ENCODE peak calls at places on chromosomes 4 and X, in ten cellular contexts. One of them, this sample, is unnamed.

GRCh38 chr4:118905546-118905945 is 16.9 kb downstream of the SYNPO2 start:
- DNase-seq in GM19239: no peak
- DNase-seq in cardiac fibroblast: peak
- DNase-seq in NCI-H2081: no peak
- DNase-seq in thyroid gland: no peak
- DNase-seq in BE2C: peak
- DNase-seq in Right ventricle myocardium superior: no peak
- DNase-seq in sciatic nerve: no peak
- DNase-seq in ELF-1: no peak
- DNase-seq in HCEC 1CT: no peak
- DNase-seq in this sample: no peak

GRCh38 chr4:153520871-153521329 is 54.7 kb downstream of the TMEM131L start:
- DNase-seq in GM19239: no peak
- DNase-seq in cardiac fibroblast: no peak
- DNase-seq in NCI-H2081: no peak
- DNase-seq in thyroid gland: no peak
- DNase-seq in BE2C: no peak
- DNase-seq in Right ventricle myocardium superior: no peak
- DNase-seq in sciatic nerve: no peak
- DNase-seq in ELF-1: peak
- DNase-seq in HCEC 1CT: no peak
- DNase-seq in this sample: no peak

GRCh38 chr4:114860791-114861190 is 252.6 kb downstream of the NDST4 start:
- DNase-seq in GM19239: no peak
- DNase-seq in cardiac fibroblast: no peak
- DNase-seq in NCI-H2081: no peak
- DNase-seq in thyroid gland: no peak
- DNase-seq in BE2C: no peak
- DNase-seq in Right ventricle myocardium superior: no peak
- DNase-seq in sciatic nerve: no peak
- DNase-seq in ELF-1: no peak
- DNase-seq in HCEC 1CT: no peak
- DNase-seq in this sample: no peak

GRCh38 chrX:48458711-48459110 is 11.3 kb downstream of the SLC38A5 start:
- DNase-seq in GM19239: no peak
- DNase-seq in cardiac fibroblast: no peak
- DNase-seq in NCI-H2081: no peak
- DNase-seq in thyroid gland: no peak
- DNase-seq in BE2C: no peak
- DNase-seq in Right ventricle myocardium superior: peak
- DNase-seq in sciatic nerve: no peak
- DNase-seq in ELF-1: no peak
- DNase-seq in HCEC 1CT: no peak
- DNase-seq in this sample: no peak

GRCh38 chr4:174358823-174359222 is 75.1 kb downstream of the CEP44 start:
- DNase-seq in GM19239: peak
- DNase-seq in cardiac fibroblast: peak
- DNase-seq in NCI-H2081: no peak
- DNase-seq in thyroid gland: no peak
- DNase-seq in BE2C: no peak
- DNase-seq in Right ventricle myocardium superior: no peak
- DNase-seq in sciatic nerve: no peak
- DNase-seq in ELF-1: no peak
- DNase-seq in HCEC 1CT: peak
- DNase-seq in this sample: peak

GRCh38 chrX:34401411-34401810 is 255.7 kb downstream of the TMEM47 start:
- DNase-seq in GM19239: no peak
- DNase-seq in cardiac fibroblast: peak
- DNase-seq in NCI-H2081: no peak
- DNase-seq in thyroid gland: no peak
- DNase-seq in BE2C: no peak
- DNase-seq in Right ventricle myocardium superior: no peak
- DNase-seq in sciatic nerve: no peak
- DNase-seq in ELF-1: no peak
- DNase-seq in HCEC 1CT: no peak
- DNase-seq in this sample: no peak

GRCh38 chr4:37693450-37694190 is 7.4 kb upstream of the RELL1 start:
- DNase-seq in GM19239: no peak
- DNase-seq in cardiac fibroblast: peak
- DNase-seq in NCI-H2081: no peak
- DNase-seq in thyroid gland: no peak
- DNase-seq in BE2C: no peak
- DNase-seq in Right ventricle myocardium superior: no peak
- DNase-seq in sciatic nerve: no peak
- DNase-seq in ELF-1: no peak
- DNase-seq in HCEC 1CT: peak
- DNase-seq in this sample: no peak

GRCh38 chrX:31057691-31058090 is 14.2 kb downstream of the FTHL17 start:
- DNase-seq in GM19239: no peak
- DNase-seq in cardiac fibroblast: no peak
- DNase-seq in NCI-H2081: no peak
- DNase-seq in thyroid gland: no peak
- DNase-seq in BE2C: no peak
- DNase-seq in Right ventricle myocardium superior: no peak
- DNase-seq in sciatic nerve: no peak
- DNase-seq in ELF-1: no peak
- DNase-seq in HCEC 1CT: no peak
- DNase-seq in this sample: no peak

GRCh38 chrX:140709421-140709846 is at the start of gene LINC00632:
- DNase-seq in GM19239: no peak
- DNase-seq in cardiac fibroblast: no peak
- DNase-seq in NCI-H2081: no peak
- DNase-seq in thyroid gland: no peak
- DNase-seq in BE2C: peak
- DNase-seq in Right ventricle myocardium superior: no peak
- DNase-seq in sciatic nerve: no peak
- DNase-seq in ELF-1: peak
- DNase-seq in HCEC 1CT: no peak
- DNase-seq in this sample: no peak

GRCh38 chr4:44806076-44806475 is 79.7 kb upstream of the GNPDA2 start:
- DNase-seq in GM19239: no peak
- DNase-seq in cardiac fibroblast: no peak
- DNase-seq in NCI-H2081: peak
- DNase-seq in thyroid gland: no peak
- DNase-seq in BE2C: no peak
- DNase-seq in Right ventricle myocardium superior: no peak
- DNase-seq in sciatic nerve: no peak
- DNase-seq in ELF-1: no peak
- DNase-seq in HCEC 1CT: no peak
- DNase-seq in this sample: no peak

GRCh38 chr4:108933046-108933445 is 170.2 kb upstream of the ETNPPL start:
- DNase-seq in GM19239: no peak
- DNase-seq in cardiac fibroblast: no peak
- DNase-seq in NCI-H2081: no peak
- DNase-seq in thyroid gland: no peak
- DNase-seq in BE2C: no peak
- DNase-seq in Right ventricle myocardium superior: no peak
- DNase-seq in sciatic nerve: no peak
- DNase-seq in ELF-1: no peak
- DNase-seq in HCEC 1CT: no peak
- DNase-seq in this sample: no peak

GRCh38 chr4:76203541-76203940 is 10.1 kb downstream of the SCARB2 start:
- DNase-seq in GM19239: no peak
- DNase-seq in cardiac fibroblast: no peak
- DNase-seq in NCI-H2081: no peak
- DNase-seq in thyroid gland: no peak
- DNase-seq in BE2C: no peak
- DNase-seq in Right ventricle myocardium superior: no peak
- DNase-seq in sciatic nerve: no peak
- DNase-seq in ELF-1: no peak
- DNase-seq in HCEC 1CT: no peak
- DNase-seq in this sample: no peak

GRCh38 chrX:47540754-47541538 is 20.1 kb upstream of the ARAF start:
- DNase-seq in GM19239: no peak
- DNase-seq in cardiac fibroblast: peak
- DNase-seq in NCI-H2081: peak
- DNase-seq in thyroid gland: peak
- DNase-seq in BE2C: peak
- DNase-seq in Right ventricle myocardium superior: peak
- DNase-seq in sciatic nerve: peak
- DNase-seq in ELF-1: peak
- DNase-seq in HCEC 1CT: peak
- DNase-seq in this sample: peak

GRCh38 chrX:136781180-136781797 is 557 bp upstream of the ARHGEF6 start:
- DNase-seq in GM19239: no peak
- DNase-seq in cardiac fibroblast: peak
- DNase-seq in NCI-H2081: no peak
- DNase-seq in thyroid gland: no peak
- DNase-seq in BE2C: no peak
- DNase-seq in Right ventricle myocardium superior: no peak
- DNase-seq in sciatic nerve: no peak
- DNase-seq in ELF-1: no peak
- DNase-seq in HCEC 1CT: peak
- DNase-seq in this sample: no peak

GRCh38 chr4:7979652-7979968 is 39.9 kb upstream of the AFAP1 start:
- DNase-seq in GM19239: no peak
- DNase-seq in cardiac fibroblast: no peak
- DNase-seq in NCI-H2081: no peak
- DNase-seq in thyroid gland: no peak
- DNase-seq in BE2C: no peak
- DNase-seq in Right ventricle myocardium superior: no peak
- DNase-seq in sciatic nerve: no peak
- DNase-seq in ELF-1: no peak
- DNase-seq in HCEC 1CT: no peak
- DNase-seq in this sample: no peak

GRCh38 chr4:88802585-88803285 is 105.1 kb upstream of the NAP1L5 start:
- DNase-seq in GM19239: no peak
- DNase-seq in cardiac fibroblast: peak
- DNase-seq in NCI-H2081: no peak
- DNase-seq in thyroid gland: no peak
- DNase-seq in BE2C: no peak
- DNase-seq in Right ventricle myocardium superior: no peak
- DNase-seq in sciatic nerve: no peak
- DNase-seq in ELF-1: no peak
- DNase-seq in HCEC 1CT: no peak
- DNase-seq in this sample: no peak

GRCh38 chr4:136241221-136241986 is 1290.9 kb downstream of the PCDH18 start:
- DNase-seq in GM19239: no peak
- DNase-seq in cardiac fibroblast: no peak
- DNase-seq in NCI-H2081: no peak
- DNase-seq in thyroid gland: no peak
- DNase-seq in BE2C: no peak
- DNase-seq in Right ventricle myocardium superior: no peak
- DNase-seq in sciatic nerve: no peak
- DNase-seq in ELF-1: no peak
- DNase-seq in HCEC 1CT: no peak
- DNase-seq in this sample: no peak

GRCh38 chrX:110858565-110858964 is 62.9 kb upstream of the CHRDL1 start:
- DNase-seq in GM19239: no peak
- DNase-seq in cardiac fibroblast: no peak
- DNase-seq in NCI-H2081: no peak
- DNase-seq in thyroid gland: no peak
- DNase-seq in BE2C: no peak
- DNase-seq in Right ventricle myocardium superior: no peak
- DNase-seq in sciatic nerve: no peak
- DNase-seq in ELF-1: no peak
- DNase-seq in HCEC 1CT: no peak
- DNase-seq in this sample: no peak

GRCh38 chr4:152100378-152101201 is 339.8 kb upstream of the GATB start:
- DNase-seq in GM19239: peak
- DNase-seq in cardiac fibroblast: no peak
- DNase-seq in NCI-H2081: no peak
- DNase-seq in thyroid gland: no peak
- DNase-seq in BE2C: no peak
- DNase-seq in Right ventricle myocardium superior: no peak
- DNase-seq in sciatic nerve: no peak
- DNase-seq in ELF-1: no peak
- DNase-seq in HCEC 1CT: no peak
- DNase-seq in this sample: no peak

GRCh38 chrX:138710866-138711331 is 618 bp downstream of the FGF13 start:
- DNase-seq in GM19239: no peak
- DNase-seq in cardiac fibroblast: no peak
- DNase-seq in NCI-H2081: no peak
- DNase-seq in thyroid gland: peak
- DNase-seq in BE2C: no peak
- DNase-seq in Right ventricle myocardium superior: no peak
- DNase-seq in sciatic nerve: no peak
- DNase-seq in ELF-1: peak
- DNase-seq in HCEC 1CT: no peak
- DNase-seq in this sample: no peak

GRCh38 chrX:132127748-132128147 is at the start of gene FRMD7:
- DNase-seq in GM19239: no peak
- DNase-seq in cardiac fibroblast: no peak
- DNase-seq in NCI-H2081: no peak
- DNase-seq in thyroid gland: no peak
- DNase-seq in BE2C: no peak
- DNase-seq in Right ventricle myocardium superior: no peak
- DNase-seq in sciatic nerve: no peak
- DNase-seq in ELF-1: peak
- DNase-seq in HCEC 1CT: no peak
- DNase-seq in this sample: no peak

GRCh38 chr4:17324431-17324830 is 187.5 kb downstream of the QDPR start:
- DNase-seq in GM19239: peak
- DNase-seq in cardiac fibroblast: peak
- DNase-seq in NCI-H2081: peak
- DNase-seq in thyroid gland: peak
- DNase-seq in BE2C: peak
- DNase-seq in Right ventricle myocardium superior: no peak
- DNase-seq in sciatic nerve: peak
- DNase-seq in ELF-1: peak
- DNase-seq in HCEC 1CT: peak
- DNase-seq in this sample: peak

GRCh38 chrX:19198448-19198847 is 76.2 kb upstream of the ADGRG2 start:
- DNase-seq in GM19239: no peak
- DNase-seq in cardiac fibroblast: no peak
- DNase-seq in NCI-H2081: no peak
- DNase-seq in thyroid gland: no peak
- DNase-seq in BE2C: no peak
- DNase-seq in Right ventricle myocardium superior: no peak
- DNase-seq in sciatic nerve: no peak
- DNase-seq in ELF-1: no peak
- DNase-seq in HCEC 1CT: no peak
- DNase-seq in this sample: no peak

GRCh38 chr4:108793413-108793812 is 30.6 kb upstream of the ETNPPL start:
- DNase-seq in GM19239: no peak
- DNase-seq in cardiac fibroblast: no peak
- DNase-seq in NCI-H2081: no peak
- DNase-seq in thyroid gland: no peak
- DNase-seq in BE2C: no peak
- DNase-seq in Right ventricle myocardium superior: no peak
- DNase-seq in sciatic nerve: no peak
- DNase-seq in ELF-1: no peak
- DNase-seq in HCEC 1CT: peak
- DNase-seq in this sample: no peak

GRCh38 chr4:74624351-74625151 is 169.8 kb downstream of the BTC start:
- DNase-seq in GM19239: no peak
- DNase-seq in cardiac fibroblast: peak
- DNase-seq in NCI-H2081: peak
- DNase-seq in thyroid gland: no peak
- DNase-seq in BE2C: no peak
- DNase-seq in Right ventricle myocardium superior: no peak
- DNase-seq in sciatic nerve: no peak
- DNase-seq in ELF-1: no peak
- DNase-seq in HCEC 1CT: peak
- DNase-seq in this sample: no peak

GRCh38 chr4:141571368-141571767 is 65.0 kb upstream of the IL15 start:
- DNase-seq in GM19239: no peak
- DNase-seq in cardiac fibroblast: peak
- DNase-seq in NCI-H2081: no peak
- DNase-seq in thyroid gland: no peak
- DNase-seq in BE2C: peak
- DNase-seq in Right ventricle myocardium superior: no peak
- DNase-seq in sciatic nerve: no peak
- DNase-seq in ELF-1: no peak
- DNase-seq in HCEC 1CT: peak
- DNase-seq in this sample: no peak

GRCh38 chr4:2799971-2800690 is 7.2 kb downstream of the SH3BP2 start:
- DNase-seq in GM19239: no peak
- DNase-seq in cardiac fibroblast: no peak
- DNase-seq in NCI-H2081: no peak
- DNase-seq in thyroid gland: peak
- DNase-seq in BE2C: peak
- DNase-seq in Right ventricle myocardium superior: peak
- DNase-seq in sciatic nerve: peak
- DNase-seq in ELF-1: no peak
- DNase-seq in HCEC 1CT: no peak
- DNase-seq in this sample: no peak

GRCh38 chr4:48906283-48907173 is at the start of gene OCIAD2:
- DNase-seq in GM19239: peak
- DNase-seq in cardiac fibroblast: peak
- DNase-seq in NCI-H2081: peak
- DNase-seq in thyroid gland: peak
- DNase-seq in BE2C: peak
- DNase-seq in Right ventricle myocardium superior: peak
- DNase-seq in sciatic nerve: peak
- DNase-seq in ELF-1: peak
- DNase-seq in HCEC 1CT: no peak
- DNase-seq in this sample: peak

This sample was measured in GM10248.